ENCODE peak calls at places on chromosomes 16 and 17, in four cellular contexts. L is neuronal stem cell, F is mesendoderm, C is H9. O is an unnamed sample.

GRCh38 chr17:45371414-45372324 is 54.8 kb upstream of the MAP3K14 start:
- DNase-seq in L (peak), F (peak), C (peak), O (peak)

GRCh38 chr16:84763164-84763563 is 56.6 kb upstream of the CRISPLD2 start:
- DNase-seq in L (no peak), F (no peak), C (no peak), O (no peak)

GRCh38 chr17:51799981-51800380 is 358.5 kb downstream of the CA10 start:
- DNase-seq in L (no peak), F (no peak), C (no peak), O (no peak)

GRCh38 chr16:12186774-12187335 is 210.3 kb downstream of the SNX29 start:
- DNase-seq in L (no peak), F (no peak), C (no peak), O (peak)

GRCh38 chr17:3995067-3995466 is 30.8 kb upstream of the ATP2A3 start:
- DNase-seq in L (no peak), F (no peak), C (no peak), O (no peak)

GRCh38 chr17:53166736-53167135 is 656.0 kb upstream of the KIF2B start:
- DNase-seq in L (no peak), F (no peak), C (no peak), O (no peak)

GRCh38 chr16:72626623-72627022 is 421.3 kb downstream of the ZFHX3 start:
- DNase-seq in L (no peak), F (no peak), C (no peak), O (no peak)

GRCh38 chr17:36845916-36846315 is 91.4 kb upstream of the LHX1 start:
- DNase-seq in L (no peak), F (no peak), C (no peak), O (no peak)

GRCh38 chr17:41664587-41665565 is 23.8 kb upstream of the EIF1 start:
- DNase-seq in L (no peak), F (no peak), C (no peak), O (no peak)

GRCh38 chr17:39607851-39608130 is at the start of gene NEUROD2:
- DNase-seq in L (no peak), F (no peak), C (peak), O (no peak)

GRCh38 chr17:67974186-67974585 is 22.1 kb downstream of the C17orf58 start:
- DNase-seq in L (no peak), F (peak), C (peak), O (no peak)

GRCh38 chr17:75688209-75688771 is 21.2 kb downstream of the SAP30BP start:
- DNase-seq in L (no peak), F (no peak), C (no peak), O (no peak)

GRCh38 chr17:68656666-68657065 is 55.5 kb upstream of the FAM20A start:
- DNase-seq in L (no peak), F (no peak), C (no peak), O (no peak)

GRCh38 chr17:74543406-74543805 is 2.5 kb downstream of the CD300C start:
- DNase-seq in L (no peak), F (peak), C (no peak), O (no peak)

GRCh38 chr17:83200746-83201145 is 121.3 kb downstream of the METRNL start:
- DNase-seq in L (no peak), F (no peak), C (no peak), O (no peak)

GRCh38 chr16:30417447-30418349 is 10.3 kb downstream of the ZNF771 start:
- DNase-seq in L (peak), F (peak), C (peak), O (peak)

GRCh38 chr16:30351586-30352419 is 3.3 kb downstream of the CD2BP2 start:
- DNase-seq in L (no peak), F (no peak), C (no peak), O (peak)

GRCh38 chr16:74832228-74832627 is 57.6 kb upstream of the FA2H start:
- DNase-seq in L (no peak), F (no peak), C (no peak), O (no peak)

GRCh38 chr17:49931416-49931815 is 37.6 kb upstream of the DLX4 start:
- DNase-seq in L (no peak), F (no peak), C (no peak), O (no peak)

GRCh38 chr17:80957461-80957941 is 34.1 kb upstream of the CHMP6 start:
- DNase-seq in L (no peak), F (no peak), C (no peak), O (no peak)

GRCh38 chr17:38325221-38325851 is 18.4 kb downstream of the GPR179 start:
- DNase-seq in L (no peak), F (peak), C (peak), O (no peak)

GRCh38 chr17:66551839-66552238 is 249.4 kb downstream of the PRKCA start:
- DNase-seq in L (no peak), F (no peak), C (no peak), O (no peak)

GRCh38 chr16:70685938-70686375 is at the start of gene MTSS2:
- DNase-seq in L (peak), F (peak), C (peak), O (peak)

GRCh38 chr17:40062347-40063033 is at the start of gene THRA:
- DNase-seq in L (no peak), F (peak), C (peak), O (peak)

GRCh38 chr17:73742915-73743314 is 98.7 kb upstream of the SDK2 start:
- DNase-seq in L (no peak), F (no peak), C (no peak), O (no peak)

GRCh38 chr16:24993722-24994686 is 21.2 kb downstream of the ARHGAP17 start:
- DNase-seq in L (no peak), F (peak), C (no peak), O (peak)

GRCh38 chr17:10197721-10198508 is 491 bp downstream of the GAS7 start:
- DNase-seq in L (no peak), F (peak), C (peak), O (no peak)

GRCh38 chr17:36132421-36132831 is 28.8 kb downstream of the CCL4 start:
- DNase-seq in L (no peak), F (no peak), C (no peak), O (no peak)

DNA sequence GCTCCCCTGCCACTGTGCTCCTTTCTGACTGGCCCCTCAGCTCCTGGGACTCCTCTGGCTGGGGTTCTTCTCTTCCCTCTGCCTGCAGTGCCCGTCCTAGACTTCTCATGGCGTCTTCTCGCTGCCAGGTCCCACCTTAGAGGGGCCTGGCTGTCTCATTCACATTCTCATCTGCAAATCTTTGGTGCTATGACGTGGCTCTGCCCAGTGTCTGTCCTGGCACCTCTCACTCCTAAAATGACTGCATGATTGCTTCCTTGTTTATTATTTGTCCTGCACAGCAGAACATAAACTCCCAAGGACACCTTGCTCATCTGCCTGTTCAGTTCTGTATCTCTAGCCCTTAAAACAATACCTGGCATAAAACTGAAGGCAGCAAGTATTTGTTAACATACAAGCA is 18.5 kb upstream of the ALDH3A2 start:
- DNase-seq in L (no peak), F (no peak), C (no peak), O (no peak)
- H4K8ac ChIP-seq in L (no peak), F (no peak), C (no peak), O (no peak)

DNA sequence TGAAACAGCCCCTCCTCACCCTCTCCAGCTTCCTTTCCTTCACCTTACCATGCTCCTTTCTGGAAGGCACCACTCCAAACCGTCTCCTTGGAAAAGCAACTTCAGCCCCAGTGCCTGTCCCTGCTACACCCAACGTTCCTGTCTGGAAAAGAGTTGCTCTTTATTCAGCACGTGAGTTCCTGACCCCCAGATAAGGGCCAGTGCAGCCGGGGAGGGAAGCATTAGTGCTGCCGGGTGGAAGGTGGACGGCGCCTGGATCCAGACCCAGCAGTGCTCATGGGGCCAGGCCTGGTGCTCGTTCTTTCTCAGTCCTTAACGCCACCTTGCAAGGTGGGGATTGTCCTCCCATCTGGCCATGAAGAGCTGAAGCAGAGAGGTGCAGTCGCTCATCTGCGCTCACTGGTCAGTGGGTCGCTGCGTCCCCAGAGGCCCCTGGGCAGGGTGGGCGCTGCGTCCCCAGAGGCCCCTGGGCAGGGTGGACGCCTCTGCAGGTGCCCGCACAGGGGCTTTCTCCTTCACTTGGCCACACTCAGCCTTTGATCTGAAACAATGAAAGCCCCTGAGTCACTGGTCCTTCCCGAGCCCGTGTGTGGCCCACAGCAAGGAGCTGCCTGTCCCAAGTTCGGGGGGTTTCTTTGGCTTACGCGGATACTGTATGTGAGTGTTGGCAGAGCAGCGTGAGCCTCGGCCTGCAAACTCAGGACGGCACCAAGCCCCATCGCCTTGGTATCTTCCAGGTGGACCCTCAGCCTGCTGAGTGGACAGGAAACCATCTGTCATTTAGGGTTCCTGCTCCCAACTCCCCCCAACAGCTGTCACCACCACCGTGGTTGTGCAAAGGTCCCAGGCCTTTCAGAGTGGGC is 117.1 kb downstream of the SEC14L1 start:
- DNase-seq in L (no peak), F (no peak), C (no peak), O (no peak)
- H4K8ac ChIP-seq in L (no peak), F (no peak), C (no peak), O (no peak)

GRCh38 chr17:43530303-43531081 is 15.6 kb downstream of the ETV4 start:
- DNase-seq in L (peak), F (peak), C (peak), O (peak)

GRCh38 chr17:43531955-43532354 is 14.2 kb downstream of the ETV4 start:
- DNase-seq in L (no peak), F (no peak), C (no peak), O (no peak)

GRCh38 chr17:43529977-43530302 is 16.2 kb downstream of the ETV4 start:
- DNase-seq in L (no peak), F (no peak), C (no peak), O (no peak)

GRCh38 chr17:43532581-43532980 is 13.6 kb downstream of the ETV4 start:
- DNase-seq in L (no peak), F (no peak), C (no peak), O (no peak)

DNA sequence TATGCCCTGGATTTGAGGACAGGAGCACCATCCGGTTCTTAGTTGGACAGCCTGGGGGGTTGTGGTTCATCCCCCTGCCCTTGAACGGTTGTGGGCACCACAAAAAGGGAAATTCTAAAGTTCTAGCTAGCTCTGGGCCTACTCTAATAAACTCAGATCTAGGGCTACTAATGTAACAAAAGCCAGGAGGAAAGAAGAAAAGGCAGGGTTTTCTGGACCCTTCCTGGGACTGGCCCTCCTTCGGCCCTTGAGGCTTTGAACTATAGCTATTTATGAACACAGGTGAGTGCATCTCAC is 15.1 kb downstream of the ETV4 start:
- DNase-seq in L (no peak), F (no peak), C (no peak), O (no peak)
- H4K8ac ChIP-seq in L (no peak), F (no peak), C (no peak), O (peak)

DNA sequence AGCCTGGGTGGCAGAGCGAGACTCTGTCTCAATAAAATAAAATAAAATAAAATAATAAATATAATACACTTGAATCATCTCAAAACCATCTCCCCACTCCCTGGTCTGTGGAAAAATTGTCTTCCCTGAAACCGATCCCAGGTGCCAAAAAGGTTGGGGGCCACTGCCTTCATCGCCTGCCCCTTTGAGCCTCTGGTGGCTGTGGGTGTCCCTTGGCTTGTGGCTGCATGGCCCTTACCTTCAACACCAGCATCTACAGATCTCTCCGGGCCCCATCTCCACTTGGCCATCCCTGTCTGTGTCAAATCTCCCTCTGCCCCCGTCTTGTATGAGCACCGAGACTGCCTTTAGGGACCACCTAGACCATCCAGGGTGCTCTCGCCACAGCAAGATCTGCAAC is 177.3 kb downstream of the SEC14L1 start:
- DNase-seq in L (no peak), F (no peak), C (no peak), O (no peak)
- H4K8ac ChIP-seq in L (no peak), F (no peak), C (no peak), O (no peak)

DNA sequence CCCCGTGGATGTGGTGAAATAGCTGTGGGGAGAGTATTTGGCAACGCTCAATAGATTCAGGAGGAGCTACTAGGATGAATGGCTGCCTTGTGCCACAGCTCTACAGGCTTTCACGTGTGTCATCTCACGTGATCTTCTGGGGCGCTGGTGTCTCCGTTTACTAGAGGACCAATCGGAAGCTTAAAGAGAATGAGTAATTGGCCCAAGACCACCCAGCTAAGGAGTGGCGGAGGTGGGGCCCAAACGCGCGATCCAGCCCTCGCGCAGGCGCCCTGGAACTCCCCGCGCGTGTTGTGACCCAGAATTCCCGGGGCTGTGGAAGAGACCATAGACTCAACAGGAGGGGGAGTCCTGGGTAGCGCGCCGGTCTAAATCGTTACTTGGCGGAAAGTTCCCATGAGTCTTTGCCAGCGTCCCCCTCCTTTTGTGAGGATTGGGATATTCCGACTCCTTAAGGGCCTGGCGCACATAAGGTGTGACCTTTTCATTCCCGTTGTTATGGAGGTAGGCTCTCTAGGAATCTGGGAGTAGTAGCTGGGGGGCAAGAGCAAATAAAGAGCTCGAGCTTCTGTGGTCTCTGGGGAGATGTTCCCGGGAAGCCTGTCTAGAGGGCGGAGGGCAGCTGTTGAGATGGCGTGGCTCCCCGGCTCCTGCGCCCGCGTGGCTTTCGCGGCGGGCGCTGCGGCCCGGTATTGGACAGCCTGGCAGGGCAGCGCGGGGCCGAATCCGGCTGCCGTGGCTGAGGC is 23.4 kb downstream of the TRPV2 start:
- DNase-seq in L (peak), F (peak), C (peak), O (peak)
- H4K8ac ChIP-seq in L (no peak), F (no peak), C (no peak), O (peak)

GRCh38 chr16:4624015-4624826 is at the start of gene MGRN1:
- DNase-seq in L (peak), F (peak), C (peak), O (peak)
- H4K8ac ChIP-seq in L (peak), F (no peak), C (peak), O (peak)

DNA sequence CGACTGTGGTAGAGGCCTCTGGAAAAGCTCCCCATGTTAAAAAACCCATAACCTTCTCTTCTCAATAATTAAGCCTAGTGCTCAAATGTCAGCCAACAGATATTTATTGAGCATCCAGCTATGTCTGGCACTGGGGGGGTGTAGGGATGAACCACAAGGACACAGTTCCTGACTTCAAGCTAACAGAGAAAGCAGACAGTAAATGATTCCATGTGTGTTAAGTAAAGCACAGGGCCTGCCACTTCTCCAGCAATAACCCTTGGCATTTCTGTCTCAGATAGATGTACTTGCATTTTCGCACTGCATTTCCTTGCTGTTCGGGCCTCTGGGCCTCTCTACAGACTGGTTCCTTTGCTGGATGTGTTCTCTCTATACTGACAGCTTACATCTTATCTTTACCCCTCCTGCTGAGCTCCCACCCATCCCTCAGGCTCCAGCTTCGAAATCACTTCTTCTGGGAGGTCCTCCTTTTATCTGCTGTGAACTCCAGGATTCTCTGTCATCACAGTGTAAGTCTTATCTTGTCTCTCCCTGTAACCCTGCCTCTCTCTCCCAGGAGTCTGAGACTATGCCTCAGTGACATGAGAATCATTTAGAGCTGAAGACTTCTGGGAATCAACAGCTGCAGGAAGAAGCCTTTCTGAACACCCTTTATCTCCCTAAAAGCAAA is 148.0 kb upstream of the HS3ST3A1 start:
- DNase-seq in L (no peak), F (peak), C (no peak), O (no peak)
- H4K8ac ChIP-seq in L (no peak), F (peak), C (no peak), O (no peak)

GRCh38 chr16:10616395-10616743 is 36.0 kb upstream of the EMP2 start:
- DNase-seq in L (no peak), F (no peak), C (no peak), O (no peak)
- H4K8ac ChIP-seq in L (no peak), F (no peak), C (no peak), O (no peak)

GRCh38 chr17:32239457-32239856 is 26.2 kb upstream of the RHBDL3 start:
- DNase-seq in L (no peak), F (no peak), C (no peak), O (no peak)

GRCh38 chr17:32240745-32241144 is 24.9 kb upstream of the RHBDL3 start:
- DNase-seq in L (no peak), F (peak), C (peak), O (no peak)

GRCh38 chr17:32243712-32244111 is 21.9 kb upstream of the RHBDL3 start:
- DNase-seq in L (no peak), F (no peak), C (no peak), O (no peak)

DNA sequence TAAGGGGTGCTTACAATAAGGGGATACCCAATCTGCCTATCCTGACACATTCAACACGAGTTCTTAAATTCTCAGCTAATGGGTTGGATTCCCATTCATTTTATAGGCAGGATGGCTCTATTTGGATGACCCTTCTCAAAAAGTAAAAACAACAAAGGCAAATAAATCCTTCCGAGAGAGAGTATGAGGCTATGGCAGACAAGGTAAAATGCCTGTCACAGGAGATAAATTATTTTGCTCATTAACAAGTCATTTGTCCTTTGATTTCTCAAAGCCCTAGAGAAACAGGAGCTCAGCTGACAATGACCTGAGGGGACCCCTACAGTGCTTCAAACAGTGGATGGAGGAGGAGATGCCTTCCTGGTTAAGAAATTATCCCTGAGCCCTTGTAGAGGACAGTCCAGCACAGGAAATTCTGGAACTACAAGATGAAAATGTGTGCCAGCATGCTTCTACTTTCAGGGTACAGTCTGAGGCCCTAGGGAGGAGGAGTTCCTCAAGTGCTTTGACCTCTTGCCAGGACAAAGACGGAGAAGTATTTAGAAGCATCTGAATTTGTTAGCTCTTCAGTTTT is 24.0 kb upstream of the RHBDL3 start:
- DNase-seq in L (no peak), F (peak), C (no peak), O (no peak)
- H4K8ac ChIP-seq in L (no peak), F (no peak), C (no peak), O (no peak)

O was measured in IMR-90.